ENCODE peak calls at places on chromosomes 7 and 10, in eight cellular contexts. B, G, S, H, F, N, E and T are unnamed samples.

GRCh38 chr10:8193546-8193945 is 139.1 kb downstream of the GATA3 start:
- DNase-seq in E (no peak), G (no peak), H (no peak), F (no peak), S (no peak), N (no peak), B (no peak), T (no peak)

GRCh38 chr10:5014936-5015335 is 11.3 kb upstream of the AKR1C2 start:
- DNase-seq in E (no peak), G (no peak), F (no peak), S (no peak), B (no peak), H (peak), N (no peak), T (no peak)

GRCh38 chr7:26616235-26616634 is 248.2 kb downstream of the SKAP2 start:
- DNase-seq in S (no peak), E (no peak), N (no peak), H (no peak), F (no peak), G (no peak), B (no peak), T (no peak)

GRCh38 chr7:143230602-143231457 is 9.0 kb downstream of the TAS2R40 start:
- DNase-seq in F (no peak), H (no peak), E (no peak), G (no peak), N (no peak), S (no peak), B (no peak), T (no peak)

GRCh38 chr10:58335306-58336005 is 650 bp downstream of the UBE2D1 start:
- DNase-seq in B (peak), S (peak), H (peak), N (peak), G (peak), F (peak), E (peak), T (no peak)

GRCh38 chr7:106377847-106378361 is 93.1 kb upstream of the NAMPT start:
- DNase-seq in F (no peak), G (no peak), H (no peak), E (no peak), S (no peak), N (no peak), B (no peak), T (no peak)

GRCh38 chr7:76074306-76074971 is 26.5 kb downstream of the MDH2 start:
- DNase-seq in S (no peak), B (no peak), G (no peak), F (no peak), H (no peak), E (no peak), N (no peak), T (no peak)

GRCh38 chr7:5687936-5688673 is 93.4 kb downstream of the RNF216 start:
- DNase-seq in B (no peak), S (no peak), N (no peak), G (no peak), E (no peak), H (no peak), F (no peak), T (no peak)

GRCh38 chr7:103762907-103763306 is 226.6 kb downstream of the RELN start:
- DNase-seq in G (no peak), F (no peak), H (no peak), E (no peak), B (no peak), S (no peak), N (no peak), T (no peak)

GRCh38 chr10:76033457-76034196 is 602.2 kb downstream of the LRMDA start:
- DNase-seq in F (no peak), G (no peak), N (peak), E (no peak), B (no peak), S (no peak), H (peak), T (no peak)

GRCh38 chr10:118963341-118963740 is 66.2 kb upstream of the NANOS1 start:
- DNase-seq in N (no peak), G (no peak), E (no peak), S (peak), H (no peak), F (no peak), B (no peak), T (no peak)

GRCh38 chr7:134044682-134045081 is 82.5 kb upstream of the LRGUK start:
- DNase-seq in B (no peak), F (no peak), S (no peak), H (peak), E (no peak), N (peak), G (no peak), T (no peak)

GRCh38 chr7:522071-522937 is 2.7 kb upstream of the PDGFA start:
- DNase-seq in E (peak), B (peak), G (no peak), H (peak), F (peak), S (peak), N (peak), T (no peak)

GRCh38 chr10:3095373-3096139 is 28.2 kb downstream of the PFKP start:
- DNase-seq in N (peak), B (no peak), H (peak), F (no peak), E (no peak), S (no peak), G (no peak), T (no peak)

GRCh38 chr7:117807688-117808087 is 65.6 kb downstream of the CTTNBP2 start:
- DNase-seq in H (no peak), G (no peak), E (no peak), S (no peak), F (no peak), B (no peak), N (no peak), T (no peak)

GRCh38 chr7:2032876-2033407 is 199.8 kb downstream of the MAD1L1 start:
- DNase-seq in S (no peak), B (peak), E (no peak), N (no peak), F (peak), H (no peak), G (no peak), T (peak)

GRCh38 chr10:77392851-77393250 is 244.8 kb downstream of the KCNMA1 start:
- DNase-seq in S (no peak), N (peak), F (no peak), H (peak), B (no peak), E (no peak), G (no peak), T (no peak)

GRCh38 chr10:104209575-104210198 is 22.5 kb downstream of the CFAP43 start:
- DNase-seq in G (peak), B (no peak), N (peak), H (peak), F (no peak), E (peak), S (peak), T (no peak)

GRCh38 chr7:29879609-29880008 is 73.3 kb downstream of the WIPF3 start:
- DNase-seq in B (no peak), E (no peak), G (no peak), N (peak), F (no peak), H (peak), S (no peak), T (no peak)

GRCh38 chr10:110138197-110138812 is 69.1 kb upstream of the MXI1 start:
- DNase-seq in B (no peak), F (no peak), E (peak), S (no peak), G (no peak), N (peak), H (peak), T (no peak)

GRCh38 chr7:24979470-24979862 is 512 bp downstream of the OSBPL3 start:
- DNase-seq in G (peak), E (peak), N (peak), H (peak), B (peak), S (peak), F (peak), T (peak)

GRCh38 chr10:88389456-88389855 is 193.7 kb downstream of the RNLS start:
- DNase-seq in S (no peak), H (peak), F (no peak), G (peak), E (no peak), N (peak), B (no peak), T (no peak)

GRCh38 chr7:151089893-151090730 is 3.8 kb downstream of the AGAP3 start:
- DNase-seq in F (peak), G (peak), S (no peak), H (no peak), B (no peak), N (no peak), E (no peak), T (no peak)

GRCh38 chr7:499853-500485 is 19.7 kb downstream of the PDGFA start:
- DNase-seq in G (no peak), N (no peak), S (no peak), H (no peak), F (peak), E (no peak), B (peak), T (no peak)

GRCh38 chr7:81484266-81484665 is 285.6 kb downstream of the HGF start:
- DNase-seq in G (no peak), N (peak), E (no peak), S (peak), F (no peak), H (peak), B (peak), T (no peak)

GRCh38 chr7:150787321-150788281 is 12.6 kb downstream of the TMEM176B start:
- DNase-seq in G (no peak), E (no peak), S (no peak), B (no peak), H (no peak), N (no peak), F (peak), T (no peak)

GRCh38 chr7:86914468-86915054 is 144.9 kb downstream of the ELAPOR2 start:
- DNase-seq in F (no peak), E (no peak), H (peak), B (no peak), N (peak), G (no peak), S (no peak), T (no peak)

GRCh38 chr10:88164471-88164870 is 301.0 kb downstream of the PTEN start:
- DNase-seq in F (no peak), N (no peak), E (no peak), S (no peak), G (peak), H (no peak), B (no peak), T (no peak)

GRCh38 chr7:139876622-139877283 is 47.7 kb downstream of the TBXAS1 start:
- DNase-seq in H (peak), F (no peak), N (no peak), G (no peak), E (no peak), S (no peak), B (no peak), T (no peak)

GRCh38 chr7:141362580-141363435 is 188.4 kb upstream of the AGK start:
- DNase-seq in E (no peak), B (peak), G (no peak), N (peak), S (peak), H (peak), F (no peak), T (no peak)

GRCh38 chr10:104246981-104247380 is 7.7 kb upstream of the GSTO1 start:
- DNase-seq in E (no peak), N (peak), G (no peak), B (no peak), F (no peak), H (peak), S (no peak), T (no peak)

GRCh38 chr10:680146-680545 is 9.3 kb downstream of the DIP2C start:
- DNase-seq in N (no peak), B (peak), S (no peak), E (no peak), H (no peak), F (no peak), G (peak), T (no peak)

GRCh38 chr7:24751484-24751883 is 5.8 kb downstream of the GSDME start:
- DNase-seq in S (no peak), H (no peak), F (no peak), E (no peak), N (no peak), B (no peak), G (no peak), T (no peak)

GRCh38 chr10:14560274-14560673 is 214.4 kb downstream of the FAM107B start:
- DNase-seq in E (no peak), F (no peak), G (no peak), N (peak), H (peak), S (peak), B (no peak), T (no peak)

GRCh38 chr7:134034652-134035051 is 92.5 kb upstream of the LRGUK start:
- DNase-seq in G (no peak), S (no peak), N (no peak), H (no peak), E (no peak), B (no peak), F (no peak), T (no peak)

GRCh38 chr10:30709229-30709628 is 79.7 kb upstream of the LYZL2 start:
- DNase-seq in E (no peak), N (no peak), F (no peak), G (no peak), H (no peak), S (peak), B (no peak), T (no peak)
- TF ChIP-seq CTCF in E (no peak), N (no peak), F (no peak), G (no peak), H (peak), S (peak), B (no peak), T (no peak)

GRCh38 chr7:66837661-66838060 is 83.4 kb upstream of the TMEM248 start:
- DNase-seq in G (no peak), B (no peak), N (no peak), E (no peak), S (no peak), F (no peak), H (no peak), T (no peak)

GRCh38 chr7:66832531-66833351 is 88.3 kb upstream of the TMEM248 start:
- DNase-seq in S (no peak), H (no peak), N (no peak), B (no peak), F (no peak), E (no peak), G (no peak), T (no peak)

GRCh38 chr7:66840316-66840715 is 80.7 kb upstream of the TMEM248 start:
- DNase-seq in F (no peak), H (no peak), E (no peak), B (no peak), N (no peak), S (no peak), G (no peak), T (no peak)

GRCh38 chr7:66839814-66840213 is 81.2 kb upstream of the TMEM248 start:
- DNase-seq in S (no peak), F (no peak), H (no peak), B (no peak), G (no peak), E (no peak), N (no peak), T (no peak)

DNA sequence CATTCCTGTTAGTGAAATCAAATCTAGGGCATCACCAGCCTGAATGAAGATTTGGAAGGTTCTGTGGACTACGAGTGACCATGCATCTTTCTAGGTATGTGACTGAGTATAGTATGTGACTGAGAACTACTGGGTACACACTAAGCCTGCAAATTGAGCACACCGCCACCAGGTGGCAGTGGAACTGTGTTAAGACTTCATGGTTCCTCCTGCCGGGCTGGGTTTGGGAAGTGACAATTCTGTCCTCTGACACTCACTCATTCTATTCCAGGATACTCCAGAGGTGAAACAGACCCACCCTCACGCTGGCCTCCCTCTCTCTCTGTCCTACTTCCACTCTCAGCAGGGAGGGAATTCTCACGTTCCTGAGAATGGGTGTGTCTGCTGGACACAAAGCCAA is 84.0 kb upstream of the TMEM248 start:
- DNase-seq in B (no peak), G (no peak), S (peak), H (peak), F (peak), E (no peak), N (peak), T (no peak)
- TF ChIP-seq CTCF in B (no peak), G (no peak), S (peak), H (peak), F (no peak), E (no peak), N (peak), T (peak)

GRCh38 chr7:41006591-41006990 is 696.3 kb downstream of the INHBA start:
- DNase-seq in B (no peak), N (peak), E (no peak), H (peak), G (no peak), S (no peak), F (no peak), T (no peak)

GRCh38 chr7:41013117-41013516 is 689.8 kb downstream of the INHBA start:
- DNase-seq in G (no peak), F (no peak), E (no peak), H (peak), N (no peak), B (no peak), S (no peak), T (no peak)

GRCh38 chr7:41010967-41011366 is 691.9 kb downstream of the INHBA start:
- DNase-seq in S (no peak), E (no peak), G (no peak), F (no peak), N (peak), H (peak), B (no peak), T (no peak)

GRCh38 chr7:41007351-41007751 is 695.5 kb downstream of the INHBA start:
- DNase-seq in H (peak), S (no peak), E (no peak), F (no peak), N (no peak), G (no peak), B (no peak), T (no peak)

DNA sequence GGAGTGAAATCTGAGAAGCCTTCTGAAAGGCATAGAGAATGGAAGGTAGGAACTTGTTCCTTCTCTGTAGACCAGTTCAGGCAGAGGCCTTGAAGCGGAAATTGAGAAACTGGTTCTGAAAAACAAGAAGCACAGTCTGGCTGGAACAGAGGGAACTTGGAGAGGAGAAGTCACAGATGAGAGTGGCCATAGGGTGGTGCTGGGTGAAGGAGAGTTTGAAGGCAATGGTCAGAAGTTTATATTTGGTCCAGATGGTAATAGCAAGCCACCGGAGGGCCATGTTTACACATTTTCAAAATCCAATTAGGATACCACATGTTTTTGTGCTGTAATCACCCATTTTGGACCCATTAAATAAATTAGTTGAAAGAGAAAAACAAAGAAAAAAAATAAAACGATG is 692.5 kb downstream of the INHBA start:
- DNase-seq in G (no peak), S (no peak), F (no peak), N (peak), E (no peak), B (no peak), H (no peak), T (no peak)
- TF ChIP-seq CTCF in G (no peak), S (no peak), F (no peak), N (peak), E (no peak), B (no peak), H (no peak), T (no peak)

GRCh38 chr7:95718556-95719410 is 53.6 kb upstream of the DYNC1I1 start:
- DNase-seq in H (peak), E (no peak), B (no peak), S (no peak), F (no peak), N (peak), G (no peak), T (no peak)
- TF ChIP-seq CTCF in H (peak), E (peak), B (peak), S (peak), F (no peak), N (peak), G (peak), T (no peak)

GRCh38 chr7:54988516-54988915 is 30.3 kb upstream of the EGFR start:
- DNase-seq in E (no peak), B (no peak), H (no peak), N (no peak), F (no peak), G (no peak), S (no peak), T (no peak)
- TF ChIP-seq CTCF in E (no peak), B (no peak), H (no peak), N (no peak), F (no peak), G (no peak), S (no peak), T (no peak)

DNA sequence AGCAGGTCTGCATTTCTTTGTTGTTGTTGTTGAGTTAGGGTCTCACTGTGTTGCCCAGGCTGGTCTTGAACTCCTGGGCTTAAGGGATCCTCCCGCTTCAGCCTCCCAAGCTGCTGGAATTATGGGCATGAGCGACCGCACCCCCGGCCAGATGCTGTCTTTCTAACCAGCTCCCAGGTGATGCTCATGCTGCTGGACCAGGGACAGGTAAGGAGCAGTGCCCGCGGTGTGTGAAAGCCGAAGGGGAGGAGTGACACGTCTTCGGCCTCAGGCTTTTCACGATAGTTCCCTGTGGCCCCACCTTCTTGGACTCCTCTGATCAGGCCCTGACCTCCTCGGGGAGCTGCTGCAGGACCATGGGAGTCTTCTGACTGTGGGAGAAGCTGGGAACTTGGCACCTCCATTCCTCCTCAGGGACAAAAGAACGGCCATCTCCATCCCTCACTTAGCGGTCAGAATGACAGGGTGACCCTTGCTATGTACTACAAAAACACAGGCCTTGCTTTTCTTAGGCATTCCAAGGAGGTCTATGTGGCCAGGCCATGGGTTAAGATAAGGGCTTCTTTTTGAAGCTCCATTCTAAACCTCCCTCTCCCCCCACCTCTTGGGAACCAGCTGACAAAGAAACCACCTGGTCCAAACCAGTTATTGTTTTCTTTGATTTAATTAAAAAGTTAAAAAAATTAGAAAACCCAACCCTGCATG is 5.5 kb downstream of the SFRP5 start:
- DNase-seq in N (no peak), E (no peak), G (no peak), H (peak), B (no peak), S (no peak), F (no peak), T (no peak)
- TF ChIP-seq CTCF in N (no peak), E (no peak), G (no peak), H (no peak), B (no peak), S (no peak), F (no peak), T (no peak)

GRCh38 chr10:128631801-128632241 is 505.6 kb upstream of the MKI67 start:
- DNase-seq in E (no peak), F (no peak), G (no peak), N (no peak), B (no peak), S (no peak), H (peak), T (no peak)
- TF ChIP-seq CTCF in E (peak), F (no peak), G (peak), N (peak), B (peak), S (peak), H (peak), T (peak)

GRCh38 chr7:97576043-97576442 is 155.8 kb upstream of the TAC1 start:
- DNase-seq in F (no peak), H (no peak), N (no peak), S (peak), E (no peak), G (no peak), B (no peak), T (no peak)

GRCh38 chr7:97578225-97578624 is 153.7 kb upstream of the TAC1 start:
- DNase-seq in S (no peak), B (no peak), F (no peak), N (no peak), G (no peak), E (no peak), H (no peak), T (no peak)

GRCh38 chr7:97573065-97573464 is 158.8 kb upstream of the TAC1 start:
- DNase-seq in B (no peak), E (no peak), G (no peak), N (no peak), H (no peak), F (no peak), S (no peak), T (no peak)
- TF ChIP-seq CTCF in B (no peak), E (no peak), G (no peak), N (no peak), H (no peak), F (no peak), S (no peak), T (no peak)

GRCh38 chr10:73398024-73398423 is 15.8 kb downstream of the ANXA7 start:
- DNase-seq in H (no peak), B (no peak), N (no peak), G (no peak), E (no peak), F (no peak), S (peak), T (no peak)
- TF ChIP-seq CTCF in H (no peak), B (no peak), N (no peak), G (no peak), E (no peak), F (no peak), S (peak), T (no peak)